ENCODE peak calls at places on chromosomes 1 and 21, in six cellular contexts. X, U, Y, T, I and N are unnamed samples.
A peak's percentile ranks its signal among the peaks of the same experiment; 100 is the strongest.

GRCh38 chr1:22295856-22296255 is 153.0 kb upstream of the WNT4 start:
- DNase-seq in X (no peak), U (no peak), Y (no peak), T (no peak), I (peak; percentile 12), N (no peak)

GRCh38 chr1:232538224-232538942 is 91.5 kb downstream of the SIPA1L2 start:
- DNase-seq in X (no peak), U (peak; percentile 17), Y (peak; percentile 31), T (no peak), I (no peak), N (peak; percentile 53)

GRCh38 chr1:164863056-164863455 is 304.1 kb downstream of the PBX1 start:
- DNase-seq in X (no peak), U (no peak), Y (no peak), T (no peak), I (peak; percentile 11), N (no peak)

GRCh38 chr1:36831171-36831810 is 203.0 kb downstream of the GRIK3 start:
- DNase-seq in X (peak; percentile 25), U (no peak), Y (no peak), T (no peak), I (no peak), N (no peak)

GRCh38 chr21:29017639-29018237 is 1.4 kb downstream of the RWDD2B start:
- DNase-seq in X (no peak), U (peak; percentile 21), Y (no peak), T (no peak), I (no peak), N (no peak)

GRCh38 chr1:110780600-110781484 is 92.1 kb upstream of the CD53 start:
- DNase-seq in X (peak; percentile 88), U (peak; percentile 70), Y (peak; percentile 74), T (peak; percentile 73), I (no peak), N (peak; percentile 62)

GRCh38 chr21:31675332-31675731 is 15.8 kb downstream of the SOD1 start:
- DNase-seq in X (no peak), U (no peak), Y (no peak), T (no peak), I (no peak), N (no peak)

GRCh38 chr1:230940848-230941247 is 37.8 kb downstream of the TTC13 start:
- DNase-seq in X (peak; percentile 21), U (peak; percentile 43), Y (peak; percentile 21), T (no peak), I (no peak), N (peak; percentile 35)

GRCh38 chr21:34004013-34004938 is 69.1 kb upstream of the MRPS6 start:
- DNase-seq in X (no peak), U (peak; percentile 71), Y (peak; percentile 40), T (no peak), I (no peak), N (no peak)

GRCh38 chr1:33057095-33057494 is 20.4 kb upstream of the AK2 start:
- DNase-seq in X (no peak), U (no peak), Y (no peak), T (no peak), I (no peak), N (no peak)

GRCh38 chr1:76202670-76203069 is 128.1 kb downstream of the ST6GALNAC3 start:
- DNase-seq in X (no peak), U (no peak), Y (no peak), T (no peak), I (no peak), N (no peak)

GRCh38 chr21:34510148-34511142 is 1.6 kb downstream of the KCNE1 start:
- DNase-seq in X (peak; percentile 62), U (peak; percentile 82), Y (peak; percentile 70), T (peak; percentile 74), I (peak; percentile 83), N (peak; percentile 78)

GRCh38 chr1:44507490-44508396 is 102.7 kb downstream of the RNF220 start:
- DNase-seq in X (peak; percentile 96), U (no peak), Y (no peak), T (no peak), I (no peak), N (no peak)

GRCh38 chr1:203048555-203049051 is 22.3 kb downstream of the PPFIA4 start:
- DNase-seq in X (no peak), U (no peak), Y (no peak), T (no peak), I (no peak), N (peak; percentile 37)

GRCh38 chr21:45944601-45945000 is 37.0 kb upstream of the COL6A1 start:
- DNase-seq in X (no peak), U (no peak), Y (no peak), T (no peak), I (no peak), N (no peak)

GRCh38 chr1:175563556-175563955 is 179.8 kb downstream of the TNR start:
- DNase-seq in X (no peak), U (no peak), Y (no peak), T (no peak), I (no peak), N (no peak)

GRCh38 chr1:150302907-150303306 is 9.2 kb downstream of the MRPS21 start:
- DNase-seq in X (no peak), U (no peak), Y (no peak), T (no peak), I (no peak), N (no peak)

GRCh38 chr1:189859385-189859977 is 618.2 kb downstream of the BRINP3 start:
- DNase-seq in X (no peak), U (no peak), Y (no peak), T (peak; percentile 55), I (no peak), N (no peak)

GRCh38 chr1:77279929-77280328 is 1.9 kb upstream of the AK5 start:
- DNase-seq in X (no peak), U (no peak), Y (no peak), T (no peak), I (no peak), N (peak; percentile 31)

GRCh38 chr1:161721738-161722343 is 497 bp downstream of the FCRLB start:
- DNase-seq in X (no peak), U (peak; percentile 70), Y (peak; percentile 52), T (no peak), I (no peak), N (peak; percentile 90)

GRCh38 chr1:18948913-18949688 is 7.4 kb downstream of the IFFO2 start:
- DNase-seq in X (no peak), U (peak; percentile 49), Y (peak; percentile 70), T (no peak), I (no peak), N (peak; percentile 82)

GRCh38 chr1:110094931-110095654 is 17.1 kb upstream of the UBL4B start:
- DNase-seq in X (no peak), U (no peak), Y (no peak), T (no peak), I (no peak), N (no peak)

GRCh38 chr1:81296584-81296983 is 504.1 kb upstream of the ADGRL2 start:
- DNase-seq in X (no peak), U (peak; percentile 25), Y (peak; percentile 36), T (no peak), I (no peak), N (no peak)

GRCh38 chr1:224873645-224874369 is 55.7 kb upstream of the DNAH14 start:
- DNase-seq in X (peak; percentile 40), U (peak; percentile 87), Y (peak; percentile 77), T (no peak), I (no peak), N (peak; percentile 71)

GRCh38 chr1:77624102-77624501 is 58.4 kb downstream of the ZZZ3 start:
- DNase-seq in X (no peak), U (no peak), Y (no peak), T (no peak), I (no peak), N (no peak)

GRCh38 chr1:235199441-235199840 is 38.4 kb upstream of the RBM34 start:
- DNase-seq in X (peak; percentile 30), U (peak; percentile 34), Y (peak; percentile 48), T (no peak), I (no peak), N (peak; percentile 53)

GRCh38 chr1:243582321-243582720 is 267.7 kb downstream of the AKT3 start:
- DNase-seq in X (no peak), U (peak; percentile 33), Y (peak; percentile 35), T (no peak), I (no peak), N (peak; percentile 42)

GRCh38 chr1:213973129-213973528 is 14.6 kb upstream of the PROX1 start:
- DNase-seq in X (no peak), U (no peak), Y (no peak), T (no peak), I (no peak), N (no peak)

GRCh38 chr1:240941706-240942370 is 329.9 kb upstream of the GREM2 start:
- DNase-seq in X (peak; percentile 11), U (peak; percentile 39), Y (no peak), T (no peak), I (no peak), N (no peak)

GRCh38 chr1:113146242-113147072 is 73.5 kb downstream of the LRIG2 start:
- DNase-seq in X (no peak), U (peak; percentile 74), Y (no peak), T (no peak), I (no peak), N (peak; percentile 73)

GRCh38 chr1:202135221-202135721 is 9.3 kb downstream of the ARL8A start:
- DNase-seq in X (peak; percentile 91), U (peak; percentile 62), Y (peak; percentile 63), T (peak; percentile 71), I (no peak), N (peak; percentile 68)

GRCh38 chr21:45103966-45104520 is 29.7 kb downstream of the ADARB1 start:
- DNase-seq in X (no peak), U (no peak), Y (no peak), T (no peak), I (no peak), N (no peak)

GRCh38 chr1:168613038-168613451 is 36.6 kb downstream of the XCL1 start:
- DNase-seq in X (peak; percentile 15), U (no peak), Y (no peak), T (no peak), I (no peak), N (no peak)